ENCODE peak calls at places on chromosomes 13 and 19, in four cellular contexts. L is body of pancreas, I is suprapubic skin, F is tibial nerve. T is an unnamed sample.

GRCh38 chr13:41409611-41410010 is 47.7 kb upstream of the RGCC start:
- DNase-seq in I (no peak), F (no peak), L (no peak), T (no peak)

GRCh38 chr19:55224038-55224665 is 4.4 kb downstream of the TMEM86B start:
- DNase-seq in I (no peak), F (no peak), L (no peak), T (no peak)

GRCh38 chr19:1531587-1531986 is 7.7 kb downstream of the PLK5 start:
- DNase-seq in F (no peak), L (no peak), I (no peak), T (no peak)

GRCh38 chr19:45113628-45114027 is 20.6 kb downstream of the PPP1R37 start:
- DNase-seq in I (no peak), L (no peak), F (no peak), T (no peak)

GRCh38 chr19:8319807-8320520 is 1.2 kb downstream of the NDUFA7 start:
- DNase-seq in F (no peak), I (no peak), L (no peak), T (no peak)

GRCh38 chr13:30216111-30216510 is 91.2 kb downstream of the KATNAL1 start:
- DNase-seq in F (no peak), I (no peak), L (no peak), T (no peak)

GRCh38 chr19:55858401-55858800 is 22.1 kb downstream of the NLRP4 start:
- DNase-seq in I (no peak), F (no peak), L (no peak), T (no peak)

GRCh38 chr19:6276447-6276846 is 3.3 kb downstream of the MLLT1 start:
- DNase-seq in I (peak), L (peak), F (peak), T (peak)

GRCh38 chr19:48926909-48927308 is 6.6 kb upstream of the DHDH start:
- DNase-seq in I (no peak), L (peak), F (no peak), T (peak)

GRCh38 chr13:30020726-30021312 is 170.4 kb upstream of the UBL3 start:
- DNase-seq in L (no peak), I (no peak), F (no peak), T (no peak)

GRCh38 chr13:44543424-44543823 is 32.7 kb downstream of the TSC22D1 start:
- DNase-seq in F (no peak), I (no peak), L (no peak), T (no peak)

GRCh38 chr13:107883561-107884175 is 331.7 kb downstream of the LIG4 start:
- DNase-seq in I (no peak), L (no peak), F (no peak), T (no peak)

GRCh38 chr19:22532388-22533310 is 101.5 kb upstream of the ZNF492 start:
- DNase-seq in F (peak), L (peak), I (no peak), T (no peak)

GRCh38 chr19:5742051-5742450 is 21.6 kb downstream of the CATSPERD start:
- DNase-seq in I (no peak), F (no peak), L (no peak), T (no peak)

GRCh38 chr19:4911314-4911713 is 2.0 kb downstream of the UHRF1 start:
- DNase-seq in L (no peak), F (no peak), I (no peak), T (no peak)

GRCh38 chr13:48647625-48648024 is 6.1 kb upstream of the CYSLTR2 start:
- DNase-seq in I (no peak), F (no peak), L (peak), T (no peak)
- TF ChIP-seq CTCF in I (no peak), F (no peak), L (peak), T (no peak)

GRCh38 chr19:17843908-17844490 is 3.8 kb downstream of the JAK3 start:
- DNase-seq in L (no peak), F (no peak), I (no peak), T (no peak)

GRCh38 chr19:17846146-17846545 is 1.6 kb downstream of the JAK3 start:
- DNase-seq in F (no peak), I (no peak), L (no peak), T (no peak)

GRCh38 chr19:17854061-17854460 is 5.6 kb upstream of the RPL18A start:
- DNase-seq in L (no peak), F (no peak), I (no peak), T (no peak)

GRCh38 chr19:17847538-17848366 is at the start of gene JAK3:
- DNase-seq in I (no peak), L (no peak), F (no peak), T (no peak)

DNA sequence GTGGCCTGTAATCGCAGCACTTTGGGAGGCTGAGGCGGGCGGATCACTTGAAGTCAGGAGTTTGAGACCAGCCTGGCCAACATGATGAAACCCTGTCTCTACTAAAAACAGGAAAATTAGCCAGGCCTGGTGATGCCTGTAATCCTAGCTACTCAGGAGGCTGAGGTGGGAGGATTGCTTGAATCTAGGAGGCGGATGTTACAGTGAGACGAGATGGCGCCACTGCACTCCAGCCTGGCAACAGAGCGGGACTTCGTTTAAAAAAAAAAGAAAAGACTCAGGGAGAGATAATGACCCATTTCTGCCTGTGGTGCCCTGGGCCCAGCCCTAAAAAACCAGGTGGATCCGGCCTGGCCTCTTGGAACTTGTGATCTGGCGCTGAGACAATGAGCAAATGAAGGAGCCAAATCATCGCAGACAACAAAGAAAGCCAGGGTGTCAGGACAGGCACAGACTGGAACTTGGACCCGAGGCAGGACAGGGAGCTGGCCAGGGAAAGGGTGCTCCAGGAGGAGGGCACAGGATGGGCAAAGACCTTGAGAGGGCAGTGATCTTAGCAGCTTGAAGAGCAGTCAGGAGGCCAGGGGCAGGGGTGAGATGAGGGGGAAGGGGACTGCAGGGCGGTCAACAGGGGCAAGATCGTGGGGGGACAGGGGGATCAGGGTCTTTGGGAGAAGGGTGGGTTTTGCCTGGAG is 963 bp upstream of the JAK3 start:
- DNase-seq in L (no peak), I (no peak), F (no peak), T (no peak)
- H3K4me3 ChIP-seq in L (no peak), I (no peak), F (no peak), T (no peak)

DNA sequence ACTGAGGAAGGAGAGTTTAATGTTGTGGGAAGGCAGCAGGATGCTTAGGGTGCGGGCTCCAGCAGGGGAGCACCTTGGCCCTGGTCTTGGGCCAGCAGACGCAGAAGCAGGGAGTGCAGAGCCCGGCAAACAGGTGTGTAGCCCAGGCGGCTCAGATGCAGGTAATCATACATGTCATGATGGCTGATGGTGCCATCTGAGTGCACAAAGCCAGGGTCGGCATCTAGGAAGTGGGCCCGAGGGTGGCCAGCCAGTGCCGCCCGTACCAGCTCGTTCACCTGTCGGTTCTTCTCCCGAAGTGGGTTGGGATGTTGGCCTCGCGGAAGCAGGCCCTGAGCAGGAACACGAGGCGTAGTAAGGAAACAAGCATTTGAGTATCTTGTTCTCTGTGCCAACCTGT is 4.9 kb upstream of the PRR19 start:
- DNase-seq in F (no peak), I (peak), L (no peak), T (no peak)
- TF ChIP-seq POLR2A in F (no peak), I (no peak), L (no peak), T (no peak)

GRCh38 chr13:36986462-36987240 is 12.5 kb downstream of the ALG5 start:
- DNase-seq in L (no peak), I (no peak), F (no peak), T (no peak)

GRCh38 chr13:36997716-36998427 is 1.3 kb downstream of the ALG5 start:
- DNase-seq in F (no peak), L (no peak), I (no peak), T (no peak)

DNA sequence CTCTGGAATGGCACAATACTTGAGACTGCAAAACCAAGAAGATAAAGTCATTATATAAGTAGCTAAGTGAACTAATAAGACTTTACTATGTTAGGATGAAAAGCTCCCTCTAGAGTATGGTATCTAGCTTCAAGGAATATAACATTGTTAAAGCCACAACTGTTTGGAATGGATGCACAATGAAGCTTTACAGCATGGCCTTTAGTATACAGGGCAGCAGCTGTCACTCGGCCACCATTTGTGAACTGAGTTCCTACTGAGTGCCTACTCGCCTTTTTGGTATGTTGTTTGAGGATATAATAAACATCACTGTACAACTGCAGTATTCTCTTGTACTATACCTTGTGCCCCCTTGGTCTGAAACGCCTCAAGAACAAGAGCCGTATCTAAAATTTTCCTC is 6.8 kb downstream of the ALG5 start:
- DNase-seq in L (no peak), I (no peak), F (no peak), T (no peak)
- TF ChIP-seq CTCF in L (no peak), I (no peak), F (no peak), T (no peak)

GRCh38 chr19:11141937-11142527 is 13.6 kb downstream of the SPC24 start:
- DNase-seq in L (no peak), F (no peak), I (no peak), T (no peak)
- H3K4me3 ChIP-seq in L (no peak), F (no peak), I (no peak), T (no peak)

GRCh38 chr19:17305211-17305516 is 508 bp upstream of the MRPL34 start:
- DNase-seq in F (no peak), I (no peak), L (no peak), T (no peak)

GRCh38 chr19:17302391-17303166 is 646 bp downstream of the ABHD8 start:
- DNase-seq in L (no peak), I (no peak), F (no peak), T (peak)

GRCh38 chr19:17304386-17305047 is 1.2 kb upstream of the MRPL34 start:
- DNase-seq in F (no peak), I (no peak), L (no peak), T (no peak)

GRCh38 chr19:17303940-17304267 is 679 bp upstream of the ABHD8 start:
- DNase-seq in F (no peak), I (no peak), L (no peak), T (no peak)

DNA sequence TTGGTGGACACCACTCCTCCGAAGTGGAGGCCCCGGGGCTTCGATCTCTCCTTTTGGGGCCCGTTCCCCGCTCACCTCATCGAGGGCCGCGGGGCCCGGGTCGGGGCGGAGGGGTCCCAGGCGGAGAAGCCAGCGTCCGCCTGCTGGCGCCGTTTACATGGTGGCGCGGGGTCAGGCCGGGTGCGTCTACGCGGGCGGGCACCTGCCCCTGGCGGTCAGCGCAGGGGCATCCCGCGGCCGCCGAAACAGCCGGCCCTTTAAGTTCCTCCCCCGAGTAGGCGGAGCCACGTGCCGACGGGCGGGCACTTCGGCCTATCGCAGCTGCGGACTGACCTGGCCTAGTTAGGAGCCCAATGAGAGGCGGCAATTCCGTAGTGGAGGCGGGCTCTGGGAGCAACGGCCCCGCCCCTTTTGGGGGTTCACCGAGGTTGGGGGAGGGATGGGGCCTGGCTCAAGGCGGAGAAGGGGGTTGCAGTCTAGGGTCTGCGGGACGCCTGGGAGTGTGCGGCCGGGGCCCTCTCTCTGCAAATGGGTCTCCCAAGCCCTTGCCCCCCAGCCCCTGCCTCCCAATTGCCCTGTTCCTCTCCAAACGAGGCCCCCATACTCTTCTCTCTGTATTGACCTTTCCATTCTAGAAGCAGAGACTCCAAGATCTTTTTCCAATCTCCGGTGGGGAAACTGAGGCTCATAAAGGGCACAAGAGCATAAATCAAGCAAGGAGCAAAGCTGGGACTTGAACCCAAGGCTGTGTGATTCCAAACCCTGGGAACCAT is at the start of gene ABHD8:
- DNase-seq in F (peak), I (peak), L (peak), T (peak)
- TF ChIP-seq POLR2A in F (no peak), I (no peak), L (peak), T (peak)

GRCh38 chr19:14315433-14315832 is 65.8 kb upstream of the ADGRE5 start:
- DNase-seq in L (no peak), I (no peak), F (no peak), T (no peak)
- TF ChIP-seq CTCF in L (no peak), I (no peak), F (no peak), T (no peak)